ENCODE peak calls at places on chromosomes 16 and 17, in eight cellular contexts. One of them, this sample, is unnamed.

GRCh38 chr17:72924181-72924580 is 168.3 kb downstream of the SLC39A11 start:
- DNase-seq in mucosa of descending colon: no peak
- DNase-seq in GM23248: no peak
- DNase-seq in mammary epithelial cell: no peak
- DNase-seq in uterus: no peak
- DNase-seq in colonic mucosa: no peak
- DNase-seq in ovary: no peak
- DNase-seq in body of pancreas: no peak
- DNase-seq in this sample: no peak

GRCh38 chr17:12313786-12314185 is 293.1 kb downstream of the MAP2K4 start:
- DNase-seq in mucosa of descending colon: no peak
- DNase-seq in GM23248: no peak
- DNase-seq in mammary epithelial cell: no peak
- DNase-seq in uterus: no peak
- DNase-seq in colonic mucosa: no peak
- DNase-seq in ovary: no peak
- DNase-seq in body of pancreas: no peak
- DNase-seq in this sample: no peak

GRCh38 chr17:11558681-11559234 is 39.5 kb upstream of the DNAH9 start:
- DNase-seq in mucosa of descending colon: no peak
- DNase-seq in GM23248: no peak
- DNase-seq in mammary epithelial cell: no peak
- DNase-seq in uterus: no peak
- DNase-seq in colonic mucosa: peak; percentile 6
- DNase-seq in ovary: no peak
- DNase-seq in body of pancreas: no peak
- DNase-seq in this sample: no peak

GRCh38 chr17:29179232-29180036 is 764 bp downstream of the MYO18A start:
- DNase-seq in mucosa of descending colon: peak; percentile 91
- DNase-seq in GM23248: peak; percentile 41
- DNase-seq in mammary epithelial cell: peak; percentile 85
- DNase-seq in uterus: peak; percentile 33
- DNase-seq in colonic mucosa: peak; percentile 95
- DNase-seq in ovary: peak; percentile 35
- DNase-seq in body of pancreas: peak; percentile 79
- DNase-seq in this sample: peak; percentile 44

GRCh38 chr16:57478396-57479024 is 7.8 kb downstream of the DOK4 start:
- DNase-seq in mucosa of descending colon: no peak
- DNase-seq in GM23248: no peak
- DNase-seq in mammary epithelial cell: no peak
- DNase-seq in uterus: no peak
- DNase-seq in colonic mucosa: no peak
- DNase-seq in ovary: no peak
- DNase-seq in body of pancreas: no peak
- DNase-seq in this sample: no peak

GRCh38 chr17:33464669-33465275 is 171.7 kb upstream of the ASIC2 start:
- DNase-seq in mucosa of descending colon: no peak
- DNase-seq in GM23248: no peak
- DNase-seq in mammary epithelial cell: no peak
- DNase-seq in uterus: no peak
- DNase-seq in colonic mucosa: no peak
- DNase-seq in ovary: no peak
- DNase-seq in body of pancreas: no peak
- DNase-seq in this sample: no peak

GRCh38 chr17:66373079-66373478 is 70.7 kb downstream of the PRKCA start:
- DNase-seq in mucosa of descending colon: no peak
- DNase-seq in GM23248: no peak
- DNase-seq in mammary epithelial cell: no peak
- DNase-seq in uterus: no peak
- DNase-seq in colonic mucosa: no peak
- DNase-seq in ovary: no peak
- DNase-seq in body of pancreas: no peak
- DNase-seq in this sample: no peak

GRCh38 chr17:17180141-17180603 is 26.0 kb downstream of the PLD6 start:
- DNase-seq in mucosa of descending colon: no peak
- DNase-seq in GM23248: no peak
- DNase-seq in mammary epithelial cell: no peak
- DNase-seq in uterus: no peak
- DNase-seq in colonic mucosa: no peak
- DNase-seq in ovary: no peak
- DNase-seq in body of pancreas: no peak
- DNase-seq in this sample: no peak

GRCh38 chr17:50035421-50035879 is 20.5 kb upstream of the ITGA3 start:
- DNase-seq in mucosa of descending colon: peak; percentile 28
- DNase-seq in GM23248: no peak
- DNase-seq in mammary epithelial cell: no peak
- DNase-seq in uterus: no peak
- DNase-seq in colonic mucosa: no peak
- DNase-seq in ovary: no peak
- DNase-seq in body of pancreas: no peak
- DNase-seq in this sample: no peak

GRCh38 chr17:57876023-57876865 is 26.4 kb upstream of the MRPS23 start:
- DNase-seq in mucosa of descending colon: peak; percentile 25
- DNase-seq in GM23248: no peak
- DNase-seq in mammary epithelial cell: peak; percentile 41
- DNase-seq in uterus: no peak
- DNase-seq in colonic mucosa: no peak
- DNase-seq in ovary: no peak
- DNase-seq in body of pancreas: no peak
- DNase-seq in this sample: no peak

GRCh38 chr17:57873261-57874057 is 23.6 kb upstream of the MRPS23 start:
- DNase-seq in mucosa of descending colon: peak; percentile 37
- DNase-seq in GM23248: no peak
- DNase-seq in mammary epithelial cell: no peak
- DNase-seq in uterus: no peak
- DNase-seq in colonic mucosa: no peak
- DNase-seq in ovary: no peak
- DNase-seq in body of pancreas: no peak
- DNase-seq in this sample: no peak

GRCh38 chr17:57874058-57874419 is 24.2 kb upstream of the MRPS23 start:
- DNase-seq in mucosa of descending colon: no peak
- DNase-seq in GM23248: no peak
- DNase-seq in mammary epithelial cell: no peak
- DNase-seq in uterus: no peak
- DNase-seq in colonic mucosa: no peak
- DNase-seq in ovary: no peak
- DNase-seq in body of pancreas: no peak
- DNase-seq in this sample: no peak

GRCh38 chr17:57875109-57876022 is 25.5 kb upstream of the MRPS23 start:
- DNase-seq in mucosa of descending colon: peak; percentile 76
- DNase-seq in GM23248: peak; percentile 98
- DNase-seq in mammary epithelial cell: peak; percentile 91
- DNase-seq in uterus: peak; percentile 86
- DNase-seq in colonic mucosa: no peak
- DNase-seq in ovary: peak; percentile 81
- DNase-seq in body of pancreas: peak; percentile 65
- DNase-seq in this sample: peak; percentile 98

DNA sequence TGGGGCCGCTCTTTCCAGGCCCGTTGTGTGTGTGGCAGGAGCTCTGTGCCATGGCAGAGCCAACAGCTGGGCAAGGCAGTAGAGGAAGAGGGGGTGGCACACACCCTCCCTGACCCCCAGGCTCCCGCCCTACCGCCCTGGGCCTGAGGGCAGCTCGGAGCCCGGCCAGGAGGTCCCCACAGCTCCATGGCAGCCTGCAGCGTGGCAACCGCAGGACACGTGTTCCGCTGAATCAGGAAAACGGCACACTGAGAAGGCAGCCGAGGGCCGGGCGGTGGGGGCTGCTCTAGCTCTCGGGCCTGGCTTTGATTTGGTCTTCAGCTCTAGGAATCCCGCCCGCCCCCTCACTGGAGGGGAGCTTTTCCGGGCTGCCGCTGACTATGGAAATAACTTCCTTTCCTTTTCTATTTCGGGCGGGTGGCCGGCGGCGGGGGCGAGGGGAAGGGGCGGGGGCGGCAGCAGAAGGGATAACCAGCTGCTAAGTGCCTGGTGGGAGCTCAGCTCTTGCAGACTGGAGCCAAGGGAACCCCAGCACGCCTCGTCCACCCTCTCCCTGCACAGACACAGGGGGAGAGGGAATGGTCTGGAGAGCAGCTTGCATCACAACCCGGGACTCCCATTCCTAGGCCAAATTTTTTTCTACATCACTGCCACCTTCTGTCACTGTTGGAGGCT is 24.7 kb upstream of the MRPS23 start:
- DNase-seq in mucosa of descending colon: peak; percentile 79
- DNase-seq in GM23248: peak; percentile 98
- DNase-seq in mammary epithelial cell: peak; percentile 58
- DNase-seq in uterus: peak; percentile 83
- DNase-seq in colonic mucosa: peak; percentile 58
- DNase-seq in ovary: peak; percentile 80
- DNase-seq in body of pancreas: no peak
- DNase-seq in this sample: peak; percentile 97
- H3K4me1 ChIP-seq in mucosa of descending colon: peaks cover 9% of the 10 kb centered on the region
- H3K4me1 ChIP-seq in GM23248: peaks cover 71% of the 10 kb centered on the region
- H3K4me1 ChIP-seq in mammary epithelial cell: peaks cover 70% of the 10 kb centered on the region
- H3K4me1 ChIP-seq in uterus: peaks cover 7% of the 10 kb centered on the region
- H3K4me1 ChIP-seq in colonic mucosa: peaks cover 6% of the 10 kb centered on the region
- H3K4me1 ChIP-seq in ovary: peaks cover 22% of the 10 kb centered on the region
- H3K4me1 ChIP-seq in body of pancreas: peaks cover 38% of the 10 kb centered on the region
- H3K4me1 ChIP-seq in this sample: peaks cover 55% of the 10 kb centered on the region

GRCh38 chr17:77432791-77433190 is 292.0 kb downstream of the SEC14L1 start:
- DNase-seq in mucosa of descending colon: no peak
- DNase-seq in GM23248: no peak
- DNase-seq in mammary epithelial cell: no peak
- DNase-seq in uterus: no peak
- DNase-seq in colonic mucosa: no peak
- DNase-seq in ovary: no peak
- DNase-seq in body of pancreas: no peak
- DNase-seq in this sample: no peak
- H3K4me1 ChIP-seq in mucosa of descending colon: peaks cover 58% of the 10 kb centered on the region
- H3K4me1 ChIP-seq in GM23248: peaks cover 60% of the 10 kb centered on the region
- H3K4me1 ChIP-seq in mammary epithelial cell: peaks cover 31% of the 10 kb centered on the region
- H3K4me1 ChIP-seq in uterus: peaks cover 40% of the 10 kb centered on the region
- H3K4me1 ChIP-seq in colonic mucosa: peaks cover 27% of the 10 kb centered on the region
- H3K4me1 ChIP-seq in ovary: peaks cover 60% of the 10 kb centered on the region
- H3K4me1 ChIP-seq in body of pancreas: peaks cover 47% of the 10 kb centered on the region
- H3K4me1 ChIP-seq in this sample: peaks cover 73% of the 10 kb centered on the region

DNA sequence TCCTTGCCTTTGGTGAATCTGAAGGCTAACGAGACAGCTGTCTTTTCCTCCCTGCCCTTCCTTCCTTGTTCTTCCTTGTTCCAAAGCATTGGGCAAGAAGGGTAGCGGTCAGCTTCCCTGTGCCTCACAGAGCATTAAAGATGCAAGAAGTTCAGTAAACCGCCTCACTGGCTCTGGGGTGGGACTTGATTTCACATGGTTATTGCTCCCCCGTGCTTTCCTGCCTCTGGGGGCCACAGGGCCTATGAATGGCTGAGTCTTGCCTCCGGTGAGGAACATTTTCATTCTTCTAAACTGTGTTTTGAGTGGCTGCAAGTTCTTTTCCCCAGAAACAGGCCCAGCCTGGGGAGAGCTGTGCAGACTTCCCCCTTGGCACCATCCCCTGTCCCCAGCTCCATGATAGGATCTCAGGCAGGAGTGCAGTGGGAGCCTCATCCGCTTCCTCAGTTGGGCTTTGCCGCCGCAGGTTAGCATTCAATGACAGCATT is 1.5 kb downstream of the YPEL2 start:
- DNase-seq in mucosa of descending colon: no peak
- DNase-seq in GM23248: peak; percentile 67
- DNase-seq in mammary epithelial cell: no peak
- DNase-seq in uterus: peak; percentile 24
- DNase-seq in colonic mucosa: no peak
- DNase-seq in ovary: no peak
- DNase-seq in body of pancreas: peak; percentile 26
- DNase-seq in this sample: peak; percentile 63
- H3K4me1 ChIP-seq in mucosa of descending colon: peaks cover 30% of the 10 kb centered on the region
- H3K4me1 ChIP-seq in GM23248: peaks cover 28% of the 10 kb centered on the region
- H3K4me1 ChIP-seq in mammary epithelial cell: peaks cover 24% of the 10 kb centered on the region
- H3K4me1 ChIP-seq in uterus: peaks cover 5% of the 10 kb centered on the region
- H3K4me1 ChIP-seq in colonic mucosa: peaks cover 23% of the 10 kb centered on the region
- H3K4me1 ChIP-seq in ovary: peaks cover 7% of the 10 kb centered on the region
- H3K4me1 ChIP-seq in body of pancreas: peaks cover 73% of the 10 kb centered on the region
- H3K4me1 ChIP-seq in this sample: peaks cover 45% of the 10 kb centered on the region

DNA sequence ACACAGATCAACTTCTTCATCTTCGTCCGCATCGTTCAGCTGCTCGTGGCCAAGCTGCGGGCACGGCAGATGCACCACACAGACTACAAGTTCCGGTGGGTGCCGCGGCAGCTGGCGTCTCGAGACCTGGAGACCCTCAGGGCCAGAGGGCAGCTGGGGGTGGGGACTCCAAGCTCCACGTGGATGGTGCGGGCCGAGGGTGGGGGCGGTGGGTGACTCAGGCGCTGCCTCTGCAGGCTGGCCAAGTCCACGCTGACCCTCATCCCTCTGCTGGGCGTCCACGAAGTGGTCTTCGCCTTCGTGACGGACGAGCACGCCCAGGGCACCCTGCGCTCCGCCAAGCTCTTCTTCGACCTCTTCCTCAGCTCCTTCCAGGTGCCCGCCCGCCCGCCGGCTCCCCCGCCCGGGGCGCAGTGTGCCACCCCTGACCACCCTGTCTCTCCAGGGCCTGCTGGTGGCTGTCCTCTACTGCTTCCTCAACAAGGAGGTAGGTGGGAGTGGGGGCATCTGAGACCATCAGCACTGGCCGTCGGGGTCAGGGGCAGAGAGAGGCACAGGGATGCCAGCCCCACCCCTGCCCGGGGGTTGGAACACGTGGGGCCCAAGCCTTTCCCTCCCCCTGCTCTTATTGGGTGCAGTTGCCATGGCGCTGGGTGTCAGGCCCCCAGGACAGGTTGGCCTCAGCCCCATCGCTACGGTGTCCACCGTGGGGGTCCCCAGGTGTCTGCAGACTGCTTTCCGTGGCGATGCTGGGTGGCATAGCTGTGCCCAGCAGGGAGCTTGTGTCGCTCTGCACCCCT is 8.8 kb downstream of the GCGR start:
- DNase-seq in mucosa of descending colon: no peak
- DNase-seq in GM23248: no peak
- DNase-seq in mammary epithelial cell: no peak
- DNase-seq in uterus: no peak
- DNase-seq in colonic mucosa: no peak
- DNase-seq in ovary: no peak
- DNase-seq in body of pancreas: no peak
- DNase-seq in this sample: no peak
- H3K4me1 ChIP-seq in mucosa of descending colon: peaks cover 8% of the 10 kb centered on the region
- H3K4me1 ChIP-seq in GM23248: no peaks in the 10 kb centered on the region
- H3K4me1 ChIP-seq in mammary epithelial cell: no peaks in the 10 kb centered on the region
- H3K4me1 ChIP-seq in uterus: no peaks in the 10 kb centered on the region
- H3K4me1 ChIP-seq in colonic mucosa: peaks cover 4% of the 10 kb centered on the region
- H3K4me1 ChIP-seq in ovary: no peaks in the 10 kb centered on the region
- H3K4me1 ChIP-seq in body of pancreas: peaks cover 11% of the 10 kb centered on the region
- H3K4me1 ChIP-seq in this sample: no peaks in the 10 kb centered on the region

GRCh38 chr16:14560523-14560922 is 69.5 kb downstream of the PARN start:
- DNase-seq in mucosa of descending colon: no peak
- DNase-seq in GM23248: no peak
- DNase-seq in mammary epithelial cell: no peak
- DNase-seq in uterus: no peak
- DNase-seq in colonic mucosa: no peak
- DNase-seq in ovary: no peak
- DNase-seq in body of pancreas: no peak
- DNase-seq in this sample: peak; percentile 11
- H3K4me1 ChIP-seq in mucosa of descending colon: peaks cover 31% of the 10 kb centered on the region
- H3K4me1 ChIP-seq in GM23248: peaks cover 13% of the 10 kb centered on the region
- H3K4me1 ChIP-seq in mammary epithelial cell: peaks cover 35% of the 10 kb centered on the region
- H3K4me1 ChIP-seq in uterus: no peaks in the 10 kb centered on the region
- H3K4me1 ChIP-seq in colonic mucosa: peaks cover 8% of the 10 kb centered on the region
- H3K4me1 ChIP-seq in ovary: peaks cover under 1% of the 10 kb centered on the region
- H3K4me1 ChIP-seq in body of pancreas: peaks cover 54% of the 10 kb centered on the region
- H3K4me1 ChIP-seq in this sample: peaks cover 43% of the 10 kb centered on the region

This sample was measured in adipocyte.